ENCODE peak calls at places on chromosomes 12 and 14, in five cellular contexts. One of them, this sample, is unnamed.

GRCh38 chr12:125113263-125113662 is 48.0 kb downstream of the AACS start:
- DNase-seq in H9: no peak
- DNase-seq in tibial nerve: no peak
- DNase-seq in AG04450: no peak
- DNase-seq in A549: no peak
- DNase-seq in this sample: no peak

GRCh38 chr12:116559080-116559329 is 176 bp upstream of the MAP1LC3B2 start:
- DNase-seq in H9: no peak
- DNase-seq in tibial nerve: no peak
- DNase-seq in AG04450: no peak
- DNase-seq in A549: no peak
- DNase-seq in this sample: no peak

GRCh38 chr12:94127239-94128131 is 20.9 kb upstream of the PLXNC1 start:
- DNase-seq in H9: no peak
- DNase-seq in tibial nerve: no peak
- DNase-seq in AG04450: no peak
- DNase-seq in A549: no peak
- DNase-seq in this sample: no peak

GRCh38 chr12:13135336-13136178 is 32.1 kb upstream of the GSG1 start:
- DNase-seq in H9: peak; percentile 71
- DNase-seq in tibial nerve: no peak
- DNase-seq in AG04450: peak; percentile 16
- DNase-seq in A549: peak; percentile 33
- DNase-seq in this sample: no peak

GRCh38 chr12:1840981-1841425 is 20.6 kb downstream of the LRTM2 start:
- DNase-seq in H9: peak; percentile 37
- DNase-seq in tibial nerve: no peak
- DNase-seq in AG04450: no peak
- DNase-seq in A549: no peak
- DNase-seq in this sample: no peak

GRCh38 chr12:54759751-54760150 is 94.6 kb upstream of the MUCL1 start:
- DNase-seq in H9: peak; percentile 74
- DNase-seq in tibial nerve: no peak
- DNase-seq in AG04450: no peak
- DNase-seq in A549: peak; percentile 56
- DNase-seq in this sample: no peak

GRCh38 chr12:131092911-131093901 is 139.5 kb downstream of the ADGRD1 start:
- DNase-seq in H9: peak; percentile 24
- DNase-seq in tibial nerve: no peak
- DNase-seq in AG04450: no peak
- DNase-seq in A549: no peak
- DNase-seq in this sample: no peak

GRCh38 chr12:26292596-26292995 is 97.2 kb downstream of the SSPN start:
- DNase-seq in H9: no peak
- DNase-seq in tibial nerve: no peak
- DNase-seq in AG04450: no peak
- DNase-seq in A549: no peak
- DNase-seq in this sample: no peak

GRCh38 chr12:117680311-117680710 is 288.5 kb downstream of the KSR2 start:
- DNase-seq in H9: no peak
- DNase-seq in tibial nerve: no peak
- DNase-seq in AG04450: no peak
- DNase-seq in A549: no peak
- DNase-seq in this sample: no peak

GRCh38 chr12:48788522-48788851 is 402 bp downstream of the ADCY6 start:
- DNase-seq in H9: no peak
- DNase-seq in tibial nerve: no peak
- DNase-seq in AG04450: no peak
- DNase-seq in A549: no peak
- DNase-seq in this sample: no peak

GRCh38 chr12:3217683-3218079 is 140.5 kb downstream of the TSPAN9 start:
- DNase-seq in H9: no peak
- DNase-seq in tibial nerve: no peak
- DNase-seq in AG04450: no peak
- DNase-seq in A549: no peak
- DNase-seq in this sample: no peak

GRCh38 chr12:133204264-133204603 is 22.9 kb downstream of the ZNF268 start:
- DNase-seq in H9: no peak
- DNase-seq in tibial nerve: no peak
- DNase-seq in AG04450: no peak
- DNase-seq in A549: no peak
- DNase-seq in this sample: no peak

GRCh38 chr12:133203344-133204263 is 22.3 kb downstream of the ZNF268 start:
- DNase-seq in H9: no peak
- DNase-seq in tibial nerve: no peak
- DNase-seq in AG04450: no peak
- DNase-seq in A549: peak; percentile 35
- DNase-seq in this sample: no peak

GRCh38 chr12:133206390-133206789 is 25.1 kb downstream of the ZNF268 start:
- DNase-seq in H9: no peak
- DNase-seq in tibial nerve: no peak
- DNase-seq in AG04450: no peak
- DNase-seq in A549: no peak
- DNase-seq in this sample: no peak

GRCh38 chr12:133202493-133203343 is 21.4 kb downstream of the ZNF268 start:
- DNase-seq in H9: no peak
- DNase-seq in tibial nerve: no peak
- DNase-seq in AG04450: no peak
- DNase-seq in A549: peak; percentile 51
- DNase-seq in this sample: no peak

GRCh38 chr12:133201888-133202287 is 20.6 kb downstream of the ZNF268 start:
- DNase-seq in H9: no peak
- DNase-seq in tibial nerve: no peak
- DNase-seq in AG04450: no peak
- DNase-seq in A549: no peak
- DNase-seq in this sample: no peak
- H3K9me3 ChIP-seq in H9: peaks cover 62% of the 10 kb centered on the region
- H3K9me3 ChIP-seq in tibial nerve: peaks cover 54% of the 10 kb centered on the region
- H3K9me3 ChIP-seq in AG04450: peaks cover 19% of the 10 kb centered on the region
- H3K9me3 ChIP-seq in A549: peaks cover 68% of the 10 kb centered on the region
- H3K9me3 ChIP-seq in this sample: peaks cover 61% of the 10 kb centered on the region

DNA sequence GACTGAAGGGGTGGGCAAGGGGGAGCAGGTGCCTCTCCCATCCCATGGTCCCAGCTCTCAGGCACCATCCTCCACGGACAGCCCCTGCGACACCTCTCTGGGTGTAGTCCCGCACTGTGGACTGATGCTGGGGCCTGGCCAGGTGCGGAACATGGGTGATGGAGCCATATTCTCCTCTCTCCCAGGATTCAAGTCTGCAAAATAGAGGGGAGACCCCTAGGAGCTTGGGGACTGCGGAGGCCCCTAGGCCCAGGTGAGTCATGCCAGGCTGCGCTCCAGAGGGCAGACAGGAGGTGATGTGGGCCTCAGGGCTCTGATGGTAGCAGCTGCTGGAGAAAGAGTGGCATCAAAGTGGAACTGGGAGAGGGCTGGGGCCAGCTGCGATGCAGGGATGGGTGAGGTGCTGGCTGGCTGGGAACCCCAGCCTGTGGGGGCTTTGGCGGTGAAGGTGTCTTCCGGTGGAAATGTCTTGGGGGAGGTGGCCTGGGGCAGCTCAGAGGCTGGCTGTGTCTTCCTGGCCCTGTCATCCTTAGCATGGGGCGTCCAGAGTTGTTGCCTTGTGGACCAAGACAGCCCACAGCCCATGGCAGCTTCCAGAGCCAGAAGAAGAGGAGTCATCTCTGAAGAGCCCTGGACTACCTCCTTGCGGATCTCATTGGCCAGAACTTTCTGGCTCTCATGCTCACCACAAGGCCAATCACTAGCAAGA is 149.1 kb downstream of the KIF26A start:
- DNase-seq in H9: no peak
- DNase-seq in tibial nerve: no peak
- DNase-seq in AG04450: no peak
- DNase-seq in A549: no peak
- DNase-seq in this sample: no peak
- H3K9me3 ChIP-seq in H9: no peaks in the 10 kb centered on the region
- H3K9me3 ChIP-seq in tibial nerve: no peaks in the 10 kb centered on the region
- H3K9me3 ChIP-seq in AG04450: peaks cover 97% of the 10 kb centered on the region
- H3K9me3 ChIP-seq in A549: no peaks in the 10 kb centered on the region
- H3K9me3 ChIP-seq in this sample: no peaks in the 10 kb centered on the region

GRCh38 chr12:31951939-31952338 is 7.3 kb upstream of the RESF1 start:
- DNase-seq in H9: no peak
- DNase-seq in tibial nerve: no peak
- DNase-seq in AG04450: no peak
- DNase-seq in A549: no peak
- DNase-seq in this sample: no peak

GRCh38 chr12:31950088-31950487 is 9.1 kb upstream of the RESF1 start:
- DNase-seq in H9: no peak
- DNase-seq in tibial nerve: no peak
- DNase-seq in AG04450: no peak
- DNase-seq in A549: no peak
- DNase-seq in this sample: no peak

GRCh38 chr12:31951008-31951407 is 8.2 kb upstream of the RESF1 start:
- DNase-seq in H9: no peak
- DNase-seq in tibial nerve: no peak
- DNase-seq in AG04450: no peak
- DNase-seq in A549: no peak
- DNase-seq in this sample: no peak

GRCh38 chr12:31952418-31952817 is 6.8 kb upstream of the RESF1 start:
- DNase-seq in H9: no peak
- DNase-seq in tibial nerve: no peak
- DNase-seq in AG04450: no peak
- DNase-seq in A549: no peak
- DNase-seq in this sample: no peak

DNA sequence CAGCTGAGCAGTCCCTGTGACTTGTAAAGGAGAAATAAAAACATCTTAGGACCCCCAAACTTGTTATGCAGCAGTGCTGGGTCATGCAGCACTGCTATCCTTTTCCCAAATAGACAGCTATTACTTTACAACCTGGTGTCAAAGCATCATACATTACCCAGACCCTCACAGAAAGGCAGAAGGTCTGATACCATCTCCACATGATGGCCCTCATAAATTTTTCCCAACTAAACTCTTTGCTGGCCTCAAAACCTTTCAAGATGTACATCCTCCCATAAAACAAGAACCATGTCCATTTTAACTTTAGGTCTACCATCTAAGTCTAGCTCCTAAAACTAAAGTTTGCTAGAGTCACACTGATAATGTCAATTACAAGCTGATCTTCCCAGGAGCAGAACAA is 8.7 kb upstream of the RESF1 start:
- DNase-seq in H9: no peak
- DNase-seq in tibial nerve: no peak
- DNase-seq in AG04450: no peak
- DNase-seq in A549: no peak
- DNase-seq in this sample: no peak
- H3K9me3 ChIP-seq in H9: no peaks in the 10 kb centered on the region
- H3K9me3 ChIP-seq in tibial nerve: no peaks in the 10 kb centered on the region
- H3K9me3 ChIP-seq in AG04450: no peaks in the 10 kb centered on the region
- H3K9me3 ChIP-seq in A549: no peaks in the 10 kb centered on the region
- H3K9me3 ChIP-seq in this sample: no peaks in the 10 kb centered on the region

GRCh38 chr14:106788534-106788933 is 1262.2 kb downstream of the TMEM121 start:
- DNase-seq in H9: no peak
- DNase-seq in tibial nerve: no peak
- DNase-seq in AG04450: no peak
- DNase-seq in A549: no peak
- DNase-seq in this sample: no peak
- H3K9me3 ChIP-seq in H9: peaks cover 91% of the 10 kb centered on the region
- H3K9me3 ChIP-seq in tibial nerve: no peaks in the 10 kb centered on the region
- H3K9me3 ChIP-seq in AG04450: peaks cover 38% of the 10 kb centered on the region
- H3K9me3 ChIP-seq in A549: no peaks in the 10 kb centered on the region
- H3K9me3 ChIP-seq in this sample: no peaks in the 10 kb centered on the region

GRCh38 chr14:19801118-19801464 is 2.5 kb upstream of the OR4N2 start:
- DNase-seq in H9: no peak
- DNase-seq in tibial nerve: no peak
- DNase-seq in AG04450: no peak
- DNase-seq in A549: no peak
- DNase-seq in this sample: no peak
- H3K9me3 ChIP-seq in H9: peaks cover 92% of the 10 kb centered on the region
- H3K9me3 ChIP-seq in tibial nerve: no peaks in the 10 kb centered on the region
- H3K9me3 ChIP-seq in AG04450: peaks cover 37% of the 10 kb centered on the region
- H3K9me3 ChIP-seq in A549: peaks cover 3% of the 10 kb centered on the region
- H3K9me3 ChIP-seq in this sample: no peaks in the 10 kb centered on the region

GRCh38 chr12:34348064-34348463 is 325.8 kb downstream of the ALG10 start:
- DNase-seq in H9: no peak
- DNase-seq in tibial nerve: no peak
- DNase-seq in AG04450: no peak
- DNase-seq in A549: peak; percentile 69
- DNase-seq in this sample: no peak
- H3K9me3 ChIP-seq in H9: peaks cover 6% of the 10 kb centered on the region
- H3K9me3 ChIP-seq in tibial nerve: no peaks in the 10 kb centered on the region
- H3K9me3 ChIP-seq in AG04450: peaks cover 100% of the 10 kb centered on the region
- H3K9me3 ChIP-seq in A549: no peaks in the 10 kb centered on the region
- H3K9me3 ChIP-seq in this sample: no peaks in the 10 kb centered on the region

GRCh38 chr14:103385994-103386491 is 828 bp downstream of the MARK3 start:
- DNase-seq in H9: no peak
- DNase-seq in tibial nerve: peak; percentile 30
- DNase-seq in AG04450: no peak
- DNase-seq in A549: no peak
- DNase-seq in this sample: no peak

GRCh38 chr14:103385153-103385993 is at the start of gene MARK3:
- DNase-seq in H9: peak; percentile 98
- DNase-seq in tibial nerve: peak; percentile 93
- DNase-seq in AG04450: peak; percentile 90
- DNase-seq in A549: peak; percentile 95
- DNase-seq in this sample: peak; percentile 95

GRCh38 chr14:103384450-103385152 is 614 bp upstream of the MARK3 start:
- DNase-seq in H9: no peak
- DNase-seq in tibial nerve: no peak
- DNase-seq in AG04450: no peak
- DNase-seq in A549: no peak
- DNase-seq in this sample: no peak

GRCh38 chr14:103380719-103381377 is 4.4 kb upstream of the MARK3 start:
- DNase-seq in H9: no peak
- DNase-seq in tibial nerve: no peak
- DNase-seq in AG04450: no peak
- DNase-seq in A549: no peak
- DNase-seq in this sample: no peak

GRCh38 chr14:103382375-103382774 is 2.8 kb upstream of the MARK3 start:
- DNase-seq in H9: no peak
- DNase-seq in tibial nerve: no peak
- DNase-seq in AG04450: no peak
- DNase-seq in A549: peak; percentile 35
- DNase-seq in this sample: no peak
- H3K9me3 ChIP-seq in H9: no peaks in the 10 kb centered on the region
- H3K9me3 ChIP-seq in tibial nerve: no peaks in the 10 kb centered on the region
- H3K9me3 ChIP-seq in AG04450: no peaks in the 10 kb centered on the region
- H3K9me3 ChIP-seq in A549: peaks cover 3% of the 10 kb centered on the region
- H3K9me3 ChIP-seq in this sample: no peaks in the 10 kb centered on the region

GRCh38 chr12:133081408-133081806 is 684 bp downstream of the ZNF140 start:
- DNase-seq in H9: no peak
- DNase-seq in tibial nerve: no peak
- DNase-seq in AG04450: no peak
- DNase-seq in A549: no peak
- DNase-seq in this sample: no peak

GRCh38 chr12:133080619-133081407 is at the start of gene ZNF140:
- DNase-seq in H9: peak; percentile 99
- DNase-seq in tibial nerve: peak; percentile 93
- DNase-seq in AG04450: peak; percentile 94
- DNase-seq in A549: peak; percentile 98
- DNase-seq in this sample: peak; percentile 92

GRCh38 chr12:133083345-133083744 is 2.6 kb downstream of the ZNF140 start:
- DNase-seq in H9: no peak
- DNase-seq in tibial nerve: no peak
- DNase-seq in AG04450: no peak
- DNase-seq in A549: no peak
- DNase-seq in this sample: no peak

GRCh38 chr12:133080051-133080618 is 588 bp upstream of the ZNF140 start:
- DNase-seq in H9: peak; percentile 100
- DNase-seq in tibial nerve: peak; percentile 95
- DNase-seq in AG04450: peak; percentile 99
- DNase-seq in A549: peak; percentile 99
- DNase-seq in this sample: peak; percentile 92
- H3K9me3 ChIP-seq in H9: peaks cover 32% of the 10 kb centered on the region
- H3K9me3 ChIP-seq in tibial nerve: peaks cover 10% of the 10 kb centered on the region
- H3K9me3 ChIP-seq in AG04450: peaks cover 70% of the 10 kb centered on the region
- H3K9me3 ChIP-seq in A549: peaks cover 89% of the 10 kb centered on the region
- H3K9me3 ChIP-seq in this sample: peaks cover 25% of the 10 kb centered on the region

This sample was measured in T-helper 17 cell.